ENCODE peak calls at places on chromosomes 11 and 22, in five cellular contexts. One of them, this sample, is unnamed.

GRCh38 chr11:79616392-79616831 is 175.6 kb upstream of the TENM4 start:
- DNase-seq in bronchial epithelial cell: peak
- DNase-seq in fibroblast of lung: no peak
- DNase-seq in testis: no peak
- DNase-seq in colonic mucosa: no peak
- DNase-seq in this sample: no peak

GRCh38 chr11:19873730-19874129 is 161.1 kb downstream of the NAV2 start:
- DNase-seq in bronchial epithelial cell: no peak
- DNase-seq in fibroblast of lung: no peak
- DNase-seq in testis: no peak
- DNase-seq in colonic mucosa: no peak
- DNase-seq in this sample: no peak

GRCh38 chr11:63915961-63916836 is 765 bp downstream of the RCOR2 start:
- DNase-seq in bronchial epithelial cell: no peak
- DNase-seq in fibroblast of lung: peak
- DNase-seq in testis: peak
- DNase-seq in colonic mucosa: peak
- DNase-seq in this sample: no peak

GRCh38 chr11:57485217-57486007 is 25.1 kb downstream of the RTN4RL2 start:
- DNase-seq in bronchial epithelial cell: peak
- DNase-seq in fibroblast of lung: no peak
- DNase-seq in testis: no peak
- DNase-seq in colonic mucosa: no peak
- DNase-seq in this sample: no peak

GRCh38 chr11:118918686-118919280 is 6.9 kb downstream of the BCL9L start:
- DNase-seq in bronchial epithelial cell: no peak
- DNase-seq in fibroblast of lung: no peak
- DNase-seq in testis: peak
- DNase-seq in colonic mucosa: no peak
- DNase-seq in this sample: no peak

GRCh38 chr11:84909740-84910139 is 717.4 kb downstream of the DLG2 start:
- DNase-seq in bronchial epithelial cell: no peak
- DNase-seq in fibroblast of lung: no peak
- DNase-seq in testis: no peak
- DNase-seq in colonic mucosa: no peak
- DNase-seq in this sample: no peak

GRCh38 chr11:122556605-122557004 is 98.9 kb upstream of the UBASH3B start:
- DNase-seq in bronchial epithelial cell: no peak
- DNase-seq in fibroblast of lung: peak
- DNase-seq in testis: peak
- DNase-seq in colonic mucosa: no peak
- DNase-seq in this sample: no peak

GRCh38 chr22:35643991-35644390 is 4.3 kb upstream of the APOL6 start:
- DNase-seq in bronchial epithelial cell: peak
- DNase-seq in fibroblast of lung: no peak
- DNase-seq in testis: no peak
- DNase-seq in colonic mucosa: no peak
- DNase-seq in this sample: no peak

GRCh38 chr22:17753401-17753989 is 20.8 kb downstream of the BID start:
- DNase-seq in bronchial epithelial cell: no peak
- DNase-seq in fibroblast of lung: peak
- DNase-seq in testis: no peak
- DNase-seq in colonic mucosa: no peak
- DNase-seq in this sample: no peak

GRCh38 chr11:117059611-117060010 is 38.6 kb downstream of the SIK3 start:
- DNase-seq in bronchial epithelial cell: no peak
- DNase-seq in fibroblast of lung: no peak
- DNase-seq in testis: no peak
- DNase-seq in colonic mucosa: no peak
- DNase-seq in this sample: no peak

GRCh38 chr11:1876361-1877063 is 15.2 kb downstream of the PRR33 start:
- DNase-seq in bronchial epithelial cell: no peak
- DNase-seq in fibroblast of lung: peak
- DNase-seq in testis: peak
- DNase-seq in colonic mucosa: peak
- DNase-seq in this sample: no peak

GRCh38 chr22:41742918-41743317 is 43.6 kb downstream of the MEI1 start:
- DNase-seq in bronchial epithelial cell: no peak
- DNase-seq in fibroblast of lung: no peak
- DNase-seq in testis: no peak
- DNase-seq in colonic mucosa: no peak
- DNase-seq in this sample: no peak

GRCh38 chr22:32650553-32651345 is 150.8 kb upstream of the TIMP3 start:
- DNase-seq in bronchial epithelial cell: no peak
- DNase-seq in fibroblast of lung: peak
- DNase-seq in testis: no peak
- DNase-seq in colonic mucosa: no peak
- DNase-seq in this sample: no peak

GRCh38 chr11:102436546-102436945 is 16.0 kb downstream of the TMEM123 start:
- DNase-seq in bronchial epithelial cell: no peak
- DNase-seq in fibroblast of lung: peak
- DNase-seq in testis: no peak
- DNase-seq in colonic mucosa: no peak
- DNase-seq in this sample: no peak

GRCh38 chr11:75311858-75312288 is 39.6 kb downstream of the ARRB1 start:
- DNase-seq in bronchial epithelial cell: no peak
- DNase-seq in fibroblast of lung: peak
- DNase-seq in testis: peak
- DNase-seq in colonic mucosa: peak
- DNase-seq in this sample: no peak

GRCh38 chr11:130894322-130895025 is 21.8 kb downstream of the SNX19 start:
- DNase-seq in bronchial epithelial cell: peak
- DNase-seq in fibroblast of lung: peak
- DNase-seq in testis: peak
- DNase-seq in colonic mucosa: peak
- DNase-seq in this sample: peak

GRCh38 chr22:45497746-45498145 is 4.9 kb upstream of the FBLN1 start:
- DNase-seq in bronchial epithelial cell: no peak
- DNase-seq in fibroblast of lung: peak
- DNase-seq in testis: no peak
- DNase-seq in colonic mucosa: no peak
- DNase-seq in this sample: no peak

GRCh38 chr11:120236169-120237107 is 3.5 kb upstream of the POU2F3 start:
- DNase-seq in bronchial epithelial cell: peak
- DNase-seq in fibroblast of lung: no peak
- DNase-seq in testis: no peak
- DNase-seq in colonic mucosa: no peak
- DNase-seq in this sample: no peak

GRCh38 chr11:111063711-111064110 is 181.8 kb upstream of the POU2AF2 start:
- DNase-seq in bronchial epithelial cell: peak
- DNase-seq in fibroblast of lung: peak
- DNase-seq in testis: no peak
- DNase-seq in colonic mucosa: no peak
- DNase-seq in this sample: no peak

GRCh38 chr11:63845305-63845704 is 6.4 kb downstream of the MARK2 start:
- DNase-seq in bronchial epithelial cell: peak
- DNase-seq in fibroblast of lung: peak
- DNase-seq in testis: no peak
- DNase-seq in colonic mucosa: no peak
- DNase-seq in this sample: no peak

GRCh38 chr11:2955896-2956476 is 26.8 kb upstream of the PHLDA2 start:
- DNase-seq in bronchial epithelial cell: no peak
- DNase-seq in fibroblast of lung: no peak
- DNase-seq in testis: no peak
- DNase-seq in colonic mucosa: no peak
- DNase-seq in this sample: no peak

GRCh38 chr11:64665381-64665780 is 57.6 kb downstream of the NRXN2 start:
- DNase-seq in bronchial epithelial cell: no peak
- DNase-seq in fibroblast of lung: no peak
- DNase-seq in testis: no peak
- DNase-seq in colonic mucosa: no peak
- DNase-seq in this sample: no peak

GRCh38 chr22:21865041-21865440 is 2.4 kb downstream of the MAPK1 start:
- DNase-seq in bronchial epithelial cell: peak
- DNase-seq in fibroblast of lung: peak
- DNase-seq in testis: peak
- DNase-seq in colonic mucosa: peak
- DNase-seq in this sample: peak

GRCh38 chr11:129691154-129691553 is 124.5 kb upstream of the TMEM45B start:
- DNase-seq in bronchial epithelial cell: no peak
- DNase-seq in fibroblast of lung: no peak
- DNase-seq in testis: no peak
- DNase-seq in colonic mucosa: no peak
- DNase-seq in this sample: no peak

GRCh38 chr11:102406099-102406498 is 46.5 kb downstream of the TMEM123 start:
- DNase-seq in bronchial epithelial cell: no peak
- DNase-seq in fibroblast of lung: no peak
- DNase-seq in testis: no peak
- DNase-seq in colonic mucosa: no peak
- DNase-seq in this sample: no peak

GRCh38 chr11:34311126-34311525 is 46.7 kb downstream of the ABTB2 start:
- DNase-seq in bronchial epithelial cell: no peak
- DNase-seq in fibroblast of lung: peak
- DNase-seq in testis: no peak
- DNase-seq in colonic mucosa: no peak
- DNase-seq in this sample: no peak

GRCh38 chr11:100328626-100329340 is 358.3 kb upstream of the ARHGAP42 start:
- DNase-seq in bronchial epithelial cell: peak
- DNase-seq in fibroblast of lung: peak
- DNase-seq in testis: no peak
- DNase-seq in colonic mucosa: no peak
- DNase-seq in this sample: no peak
- TF ChIP-seq CTCF in bronchial epithelial cell: peak
- TF ChIP-seq CTCF in fibroblast of lung: no peak
- TF ChIP-seq CTCF in testis: no peak
- TF ChIP-seq CTCF in colonic mucosa: no peak
- TF ChIP-seq CTCF in this sample: no peak

DNA sequence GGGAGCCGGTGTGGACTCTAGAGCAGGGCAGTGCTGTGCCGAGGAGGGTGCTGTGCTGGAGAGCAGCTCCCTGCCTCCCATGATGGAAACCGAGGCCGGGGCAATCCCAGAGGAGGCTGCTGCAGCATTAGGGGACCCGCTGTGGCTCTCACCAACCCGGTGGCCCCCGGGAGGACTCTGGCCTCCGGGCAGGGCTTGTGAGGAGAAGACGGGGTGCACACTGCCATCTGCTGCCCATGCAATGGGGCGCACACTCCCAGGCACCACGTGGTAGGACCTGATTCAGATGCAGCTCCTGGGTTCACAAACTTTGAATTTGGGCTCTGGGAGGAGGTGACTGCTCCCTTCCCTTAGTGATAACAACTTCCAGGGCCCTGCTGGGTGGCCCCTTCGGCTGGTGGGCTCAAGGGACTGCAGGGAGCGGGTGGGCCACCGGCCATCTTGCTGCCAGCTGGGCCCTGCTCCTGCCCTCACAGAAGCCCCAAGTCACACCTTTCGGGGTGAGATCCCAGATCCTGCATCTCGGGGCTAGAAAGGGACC is 93.8 kb upstream of the FGF3 start:
- DNase-seq in bronchial epithelial cell: peak
- DNase-seq in fibroblast of lung: peak
- DNase-seq in testis: peak
- DNase-seq in colonic mucosa: no peak
- DNase-seq in this sample: no peak
- TF ChIP-seq CTCF in bronchial epithelial cell: peak
- TF ChIP-seq CTCF in fibroblast of lung: peak
- TF ChIP-seq CTCF in testis: no peak
- TF ChIP-seq CTCF in colonic mucosa: peak
- TF ChIP-seq CTCF in this sample: peak

GRCh38 chr11:114027941-114028340 is 31.6 kb upstream of the ZBTB16 start:
- DNase-seq in bronchial epithelial cell: no peak
- DNase-seq in fibroblast of lung: peak
- DNase-seq in testis: no peak
- DNase-seq in colonic mucosa: no peak
- DNase-seq in this sample: no peak

GRCh38 chr11:114027396-114027795 is 32.1 kb upstream of the ZBTB16 start:
- DNase-seq in bronchial epithelial cell: no peak
- DNase-seq in fibroblast of lung: no peak
- DNase-seq in testis: no peak
- DNase-seq in colonic mucosa: no peak
- DNase-seq in this sample: no peak

GRCh38 chr11:114025329-114025907 is 34.1 kb upstream of the ZBTB16 start:
- DNase-seq in bronchial epithelial cell: no peak
- DNase-seq in fibroblast of lung: no peak
- DNase-seq in testis: no peak
- DNase-seq in colonic mucosa: no peak
- DNase-seq in this sample: no peak

GRCh38 chr11:114031599-114032320 is 27.8 kb upstream of the ZBTB16 start:
- DNase-seq in bronchial epithelial cell: no peak
- DNase-seq in fibroblast of lung: no peak
- DNase-seq in testis: no peak
- DNase-seq in colonic mucosa: no peak
- DNase-seq in this sample: no peak

DNA sequence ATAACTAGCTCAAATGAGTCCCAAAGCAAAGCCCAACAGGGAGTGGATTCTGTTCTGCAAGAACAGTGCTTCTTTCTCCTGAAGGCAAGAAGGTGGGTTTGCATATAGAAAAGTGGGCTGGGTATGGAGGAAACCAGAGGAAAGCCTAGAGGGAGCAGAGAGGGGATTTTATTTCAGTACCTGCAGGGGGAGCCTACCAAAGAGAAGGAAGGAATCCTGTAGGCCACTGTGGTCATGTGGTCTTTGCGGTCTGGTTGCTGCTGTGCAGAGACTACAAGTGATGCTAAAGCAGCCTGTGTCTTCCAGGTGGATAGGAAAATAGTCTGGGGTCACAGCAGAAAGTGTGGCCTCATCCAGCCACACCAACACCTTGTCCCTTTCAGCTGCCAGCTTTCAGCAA is 33.2 kb upstream of the ZBTB16 start:
- DNase-seq in bronchial epithelial cell: peak
- DNase-seq in fibroblast of lung: peak
- DNase-seq in testis: no peak
- DNase-seq in colonic mucosa: no peak
- DNase-seq in this sample: no peak
- TF ChIP-seq CTCF in bronchial epithelial cell: no peak
- TF ChIP-seq CTCF in fibroblast of lung: no peak
- TF ChIP-seq CTCF in testis: no peak
- TF ChIP-seq CTCF in colonic mucosa: no peak
- TF ChIP-seq CTCF in this sample: peak

DNA sequence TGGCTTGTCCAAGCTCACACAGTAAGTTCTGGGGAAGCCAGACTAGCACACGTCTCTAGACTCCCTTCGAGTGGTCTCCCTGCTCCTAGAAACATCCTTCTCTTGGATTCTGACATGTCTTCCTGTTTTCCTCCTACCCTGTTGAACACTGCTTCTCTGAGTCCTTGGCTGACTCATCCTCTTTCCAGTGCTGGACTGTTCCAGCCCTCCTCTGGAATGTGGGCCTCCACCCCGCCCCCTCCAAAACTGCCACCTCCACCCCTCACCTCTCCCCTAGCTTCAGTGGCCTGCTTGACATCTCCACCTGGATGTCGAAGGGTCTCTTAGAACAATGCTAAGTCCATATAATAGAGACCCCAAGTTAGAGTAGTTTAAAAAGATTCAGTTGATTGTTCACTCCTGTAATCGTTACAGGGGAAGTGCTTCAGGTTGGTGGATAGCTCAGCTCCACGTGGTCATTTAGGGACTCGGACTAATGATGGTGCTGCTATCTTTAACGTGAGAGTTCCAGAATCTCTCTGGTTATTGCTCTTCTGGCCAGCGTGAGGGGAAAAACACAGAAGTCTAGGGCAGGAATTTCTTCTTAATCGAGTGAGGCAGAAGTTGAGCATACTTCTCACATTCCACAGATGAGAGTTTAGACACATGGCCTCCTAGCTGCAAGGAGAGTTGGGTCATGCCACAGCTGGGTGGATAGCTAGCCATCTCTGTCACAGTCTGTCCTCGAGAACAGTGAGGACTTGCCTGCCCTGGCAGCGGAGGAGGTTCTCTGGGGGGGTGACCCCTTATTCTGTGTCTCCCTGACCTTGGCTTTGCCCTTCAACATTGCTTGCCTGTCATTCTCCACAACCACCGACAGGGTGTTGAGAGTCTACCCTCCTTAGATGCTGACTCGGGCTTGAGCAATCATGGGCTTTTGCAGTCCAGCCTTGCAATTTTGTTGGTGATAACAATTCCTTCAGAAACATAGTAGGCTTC is 4.7 kb upstream of the C11orf96 start:
- DNase-seq in bronchial epithelial cell: peak
- DNase-seq in fibroblast of lung: peak
- DNase-seq in testis: no peak
- DNase-seq in colonic mucosa: no peak
- DNase-seq in this sample: no peak
- TF ChIP-seq CTCF in bronchial epithelial cell: peak
- TF ChIP-seq CTCF in fibroblast of lung: peak
- TF ChIP-seq CTCF in testis: no peak
- TF ChIP-seq CTCF in colonic mucosa: no peak
- TF ChIP-seq CTCF in this sample: no peak

This sample was measured in astrocyte of the cerebellum.